ENCODE peak calls at places on chromosomes 3 and 15, in six cellular contexts. E is GM12878, P is GM12891, T is HepG2, V is K562, B is H1. H is an unnamed sample.

GRCh38 chr3:158768361-158768787 is 33.5 kb upstream of the MFSD1 start:
- DNase-seq in E (no peak), P (no peak), T (peak; percentile 67), V (peak; percentile 45), B (peak; percentile 53), H (no peak)

GRCh38 chr15:99536422-99537033 is 29.3 kb upstream of the MEF2A start:
- DNase-seq in E (no peak), P (no peak), T (no peak), V (no peak), B (no peak), H (no peak)

GRCh38 chr3:184348057-184348382 is 10.6 kb downstream of the FAM131A start:
- DNase-seq in E (no peak), P (no peak), T (no peak), V (no peak), B (no peak), H (no peak)

GRCh38 chr15:40445411-40446055 is 4.8 kb downstream of the BAHD1 start:
- DNase-seq in E (no peak), P (no peak), T (no peak), V (no peak), B (no peak), H (no peak)

GRCh38 chr3:106294121-106294520 is 425.3 kb upstream of the CBLB start:
- DNase-seq in E (no peak), P (no peak), T (no peak), V (no peak), B (no peak), H (no peak)

GRCh38 chr3:184711366-184712247 is at the start of gene MAGEF1:
- DNase-seq in E (peak; percentile 24), P (peak; percentile 75), T (peak; percentile 79), V (peak; percentile 92), B (peak; percentile 89), H (peak; percentile 71)

GRCh38 chr3:135125171-135125801 is 330.2 kb downstream of the EPHB1 start:
- DNase-seq in E (no peak), P (peak; percentile 15), T (peak; percentile 2), V (peak; percentile 5), B (peak; percentile 48), H (no peak)

GRCh38 chr15:80404057-80404718 is at the start of gene ARNT2:
- DNase-seq in E (no peak), P (peak; percentile 25), T (no peak), V (no peak), B (peak; percentile 73), H (peak; percentile 20)

GRCh38 chr3:106227068-106227467 is 358.3 kb upstream of the CBLB start:
- DNase-seq in E (no peak), P (no peak), T (no peak), V (no peak), B (no peak), H (no peak)

GRCh38 chr3:46845860-46846623 is 17.2 kb downstream of the MYL3 start:
- DNase-seq in E (no peak), P (peak; percentile 84), T (no peak), V (peak; percentile 80), B (peak; percentile 89), H (peak; percentile 80)

GRCh38 chr3:99286266-99286845 is 352.0 kb upstream of the COL8A1 start:
- DNase-seq in E (no peak), P (no peak), T (no peak), V (no peak), B (no peak), H (no peak)

GRCh38 chr3:170038434-170039110 is 777 bp downstream of the GPR160 start:
- DNase-seq in E (no peak), P (peak; percentile 28), T (no peak), V (no peak), B (peak; percentile 77), H (peak; percentile 29)

GRCh38 chr3:171680690-171681416 is 129.4 kb downstream of the PLD1 start:
- DNase-seq in E (no peak), P (no peak), T (peak; percentile 49), V (no peak), B (no peak), H (no peak)

GRCh38 chr3:58955308-58955707 is 94.5 kb downstream of the CFAP20DC start:
- DNase-seq in E (no peak), P (no peak), T (no peak), V (no peak), B (no peak), H (no peak)

GRCh38 chr15:31267161-31268107 is 59.2 kb upstream of the KLF13 start:
- DNase-seq in E (no peak), P (no peak), T (no peak), V (no peak), B (peak; percentile 43), H (no peak)

GRCh38 chr3:41565003-41565402 is 365.7 kb downstream of the CTNNB1 start:
- DNase-seq in E (no peak), P (no peak), T (no peak), V (no peak), B (no peak), H (no peak)

GRCh38 chr3:41565948-41566347 is 366.6 kb downstream of the CTNNB1 start:
- DNase-seq in E (no peak), P (no peak), T (no peak), V (no peak), B (no peak), H (no peak)

GRCh38 chr3:41572092-41572491 is 372.8 kb downstream of the CTNNB1 start:
- DNase-seq in E (no peak), P (no peak), T (no peak), V (no peak), B (no peak), H (no peak)

GRCh38 chr3:41573591-41573990 is 374.3 kb downstream of the CTNNB1 start:
- DNase-seq in E (no peak), P (no peak), T (no peak), V (no peak), B (no peak), H (no peak)

GRCh38 chr3:41569632-41570338 is 370.5 kb downstream of the CTNNB1 start:
- DNase-seq in E (no peak), P (no peak), T (no peak), V (no peak), B (no peak), H (no peak)
- TF ChIP-seq TAF1 in E (no peak), P (no peak), T (no peak), V (no peak), B (no peak), H (no peak)

GRCh38 chr15:90713081-90713480 is 4.1 kb upstream of the BLM start:
- DNase-seq in E (no peak), P (no peak), T (no peak), V (no peak), B (no peak), H (no peak)

GRCh38 chr15:90711842-90712241 is 5.3 kb upstream of the BLM start:
- DNase-seq in E (no peak), P (no peak), T (no peak), V (no peak), B (no peak), H (no peak)

GRCh38 chr15:90718232-90718631 is 1.1 kb downstream of the BLM start:
- DNase-seq in E (no peak), P (no peak), T (no peak), V (no peak), B (no peak), H (no peak)

GRCh38 chr15:90716317-90716975 is 700 bp upstream of the BLM start:
- DNase-seq in E (no peak), P (no peak), T (no peak), V (no peak), B (no peak), H (no peak)

DNA sequence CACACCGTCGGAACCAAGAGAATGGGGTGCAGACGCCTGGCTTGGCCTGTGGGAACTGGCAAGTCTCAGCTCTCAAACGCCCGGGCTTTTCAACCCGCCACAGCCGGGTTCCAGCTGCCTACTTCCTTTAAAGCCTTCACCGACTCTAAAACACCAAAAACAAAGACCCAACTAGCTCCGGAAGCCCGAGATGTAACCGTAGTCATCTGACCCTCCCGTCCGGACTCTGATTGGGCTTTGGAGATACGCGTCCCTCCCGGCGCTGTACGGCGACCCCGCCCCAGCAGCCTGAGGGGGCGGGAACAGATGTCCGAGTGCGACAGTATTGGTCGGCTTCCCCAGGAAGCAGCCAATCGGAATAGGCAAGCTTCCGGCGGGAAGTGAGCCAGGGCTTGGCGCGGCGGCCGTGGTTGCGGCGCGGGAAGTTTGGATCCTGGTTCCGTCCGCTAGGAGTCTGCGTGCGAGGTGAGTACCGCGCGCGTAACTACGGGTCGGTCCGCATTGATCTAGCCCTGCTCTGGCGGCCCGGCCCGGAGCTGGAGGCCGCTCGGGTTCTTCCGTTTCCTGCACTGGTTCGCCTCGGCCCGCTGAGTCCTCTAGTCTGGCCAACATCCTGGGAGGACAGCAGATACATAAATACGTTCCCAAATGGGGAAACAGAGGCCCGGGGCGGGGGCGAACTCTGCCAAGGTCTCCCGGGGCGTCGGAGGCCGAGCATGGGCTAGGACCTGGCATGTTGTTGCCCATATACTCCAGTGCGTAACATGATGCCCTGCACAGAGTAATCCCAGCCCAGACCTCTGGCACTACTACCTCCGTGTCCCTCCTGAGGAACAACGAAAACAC is at the start of gene BLM:
- DNase-seq in E (peak; percentile 93), P (peak; percentile 92), T (peak; percentile 95), V (peak; percentile 99), B (peak; percentile 92), H (peak; percentile 94)
- TF ChIP-seq POLR2A in E (peak; percentile 85), P (peak; percentile 97), T (peak; percentile 85), V (peak; percentile 95), B (peak; percentile 90), H (peak; percentile 93)

GRCh38 chr3:146884291-146884690 is 279.1 kb upstream of the PLSCR5 start:
- DNase-seq in E (no peak), P (no peak), T (no peak), V (no peak), B (no peak), H (no peak)
- TF ChIP-seq TAF1 in E (no peak), P (no peak), T (no peak), V (no peak), B (no peak), H (no peak)

GRCh38 chr3:119796368-119796767 is 14.5 kb downstream of the NR1I2 start:
- DNase-seq in E (no peak), P (no peak), T (no peak), V (no peak), B (no peak), H (no peak)

GRCh38 chr3:119795849-119796248 is 13.9 kb downstream of the NR1I2 start:
- DNase-seq in E (no peak), P (no peak), T (peak; percentile 82), V (no peak), B (no peak), H (no peak)

GRCh38 chr3:119796785-119797184 is 14.9 kb downstream of the NR1I2 start:
- DNase-seq in E (no peak), P (no peak), T (peak; percentile 58), V (no peak), B (no peak), H (no peak)

GRCh38 chr3:119794401-119794800 is 12.5 kb downstream of the NR1I2 start:
- DNase-seq in E (no peak), P (no peak), T (no peak), V (no peak), B (no peak), H (no peak)

GRCh38 chr3:119794971-119795612 is 13.2 kb downstream of the NR1I2 start:
- DNase-seq in E (no peak), P (no peak), T (peak; percentile 98), V (peak; percentile 84), B (no peak), H (no peak)
- TF ChIP-seq POLR2A in E (no peak), P (no peak), T (peak; percentile 80), V (peak; percentile 53), B (no peak), H (no peak)

GRCh38 chr15:76974456-76975083 is 20.4 kb upstream of the PSTPIP1 start:
- DNase-seq in E (no peak), P (no peak), T (no peak), V (no peak), B (no peak), H (no peak)
- TF ChIP-seq TAF1 in E (no peak), P (no peak), T (no peak), V (no peak), B (no peak), H (no peak)

GRCh38 chr3:141368925-141369794 is 856 bp downstream of the ZBTB38 start:
- DNase-seq in E (no peak), P (no peak), T (no peak), V (peak; percentile 46), B (no peak), H (no peak)
- TF ChIP-seq POLR2A in E (no peak), P (no peak), T (no peak), V (no peak), B (no peak), H (peak; percentile 47)

H was measured in GM12892.